ENCODE peak calls at places on chromosome 1, in four cellular contexts. One of them, this sample, is unnamed.

GRCh38 chr1:235864965-235865525 is 1.7 kb downstream of the LYST start:
- DNase-seq in CD4-positive, CD25-positive, alpha-beta regulatory T cell: no peak
- DNase-seq in fibroblast of lung: no peak
- DNase-seq in PC-3: no peak
- DNase-seq in this sample: no peak

GRCh38 chr1:15124362-15125100 is 29.0 kb upstream of the TMEM51 start:
- DNase-seq in CD4-positive, CD25-positive, alpha-beta regulatory T cell: no peak
- DNase-seq in fibroblast of lung: no peak
- DNase-seq in PC-3: no peak
- DNase-seq in this sample: no peak

GRCh38 chr1:59064592-59064991 is 232.3 kb upstream of the FGGY start:
- DNase-seq in PC-3: no peak
- DNase-seq in fibroblast of lung: no peak
- DNase-seq in CD4-positive, CD25-positive, alpha-beta regulatory T cell: no peak
- DNase-seq in this sample: no peak

GRCh38 chr1:30715216-30715615 is 8.2 kb downstream of the MATN1 start:
- DNase-seq in fibroblast of lung: no peak
- DNase-seq in PC-3: peak; percentile 44
- DNase-seq in CD4-positive, CD25-positive, alpha-beta regulatory T cell: no peak
- DNase-seq in this sample: no peak

GRCh38 chr1:228393268-228393699 is 13.4 kb downstream of the TRIM11 start:
- DNase-seq in PC-3: peak; percentile 50
- DNase-seq in CD4-positive, CD25-positive, alpha-beta regulatory T cell: no peak
- DNase-seq in fibroblast of lung: peak; percentile 77
- DNase-seq in this sample: no peak

GRCh38 chr1:107867422-107867821 is 97.6 kb downstream of the VAV3 start:
- DNase-seq in fibroblast of lung: no peak
- DNase-seq in PC-3: no peak
- DNase-seq in CD4-positive, CD25-positive, alpha-beta regulatory T cell: no peak
- DNase-seq in this sample: no peak

GRCh38 chr1:198096390-198096789 is 60.4 kb upstream of the NEK7 start:
- DNase-seq in fibroblast of lung: no peak
- DNase-seq in CD4-positive, CD25-positive, alpha-beta regulatory T cell: no peak
- DNase-seq in PC-3: no peak
- DNase-seq in this sample: no peak

GRCh38 chr1:166839600-166840308 is 479 bp downstream of the POGK start:
- DNase-seq in PC-3: peak; percentile 61
- DNase-seq in fibroblast of lung: peak; percentile 18
- DNase-seq in CD4-positive, CD25-positive, alpha-beta regulatory T cell: peak; percentile 59
- DNase-seq in this sample: peak; percentile 12

GRCh38 chr1:51926171-51926812 is 47.8 kb upstream of the NRDC start:
- DNase-seq in PC-3: peak; percentile 62
- DNase-seq in CD4-positive, CD25-positive, alpha-beta regulatory T cell: no peak
- DNase-seq in fibroblast of lung: peak; percentile 44
- DNase-seq in this sample: no peak

GRCh38 chr1:21337459-21337930 is 47.2 kb upstream of the ECE1 start:
- DNase-seq in fibroblast of lung: no peak
- DNase-seq in CD4-positive, CD25-positive, alpha-beta regulatory T cell: no peak
- DNase-seq in PC-3: no peak
- DNase-seq in this sample: no peak

GRCh38 chr1:74673351-74674111 is at the start of gene ERICH3:
- DNase-seq in CD4-positive, CD25-positive, alpha-beta regulatory T cell: no peak
- DNase-seq in fibroblast of lung: peak; percentile 2
- DNase-seq in PC-3: no peak
- DNase-seq in this sample: no peak

GRCh38 chr1:109266965-109267364 is 16.0 kb downstream of the PSRC1 start:
- DNase-seq in fibroblast of lung: peak; percentile 29
- DNase-seq in PC-3: peak; percentile 85
- DNase-seq in CD4-positive, CD25-positive, alpha-beta regulatory T cell: no peak
- DNase-seq in this sample: peak; percentile 77

GRCh38 chr1:226530591-226530990 is 18.0 kb upstream of the STUM start:
- DNase-seq in fibroblast of lung: no peak
- DNase-seq in PC-3: no peak
- DNase-seq in CD4-positive, CD25-positive, alpha-beta regulatory T cell: no peak
- DNase-seq in this sample: no peak

GRCh38 chr1:180851995-180852887 is 60.5 kb upstream of the KIAA1614 start:
- DNase-seq in PC-3: no peak
- DNase-seq in fibroblast of lung: no peak
- DNase-seq in CD4-positive, CD25-positive, alpha-beta regulatory T cell: no peak
- DNase-seq in this sample: no peak

GRCh38 chr1:89550995-89551394 is 26.4 kb downstream of the LRRC8B start:
- DNase-seq in CD4-positive, CD25-positive, alpha-beta regulatory T cell: no peak
- DNase-seq in fibroblast of lung: no peak
- DNase-seq in PC-3: no peak
- DNase-seq in this sample: no peak

GRCh38 chr1:96764469-96764868 is 42.9 kb downstream of the PTBP2 start:
- DNase-seq in fibroblast of lung: peak; percentile 7
- DNase-seq in PC-3: no peak
- DNase-seq in CD4-positive, CD25-positive, alpha-beta regulatory T cell: no peak
- DNase-seq in this sample: no peak

GRCh38 chr1:117436528-117436927 is 69.3 kb downstream of the MAN1A2 start:
- DNase-seq in PC-3: no peak
- DNase-seq in CD4-positive, CD25-positive, alpha-beta regulatory T cell: no peak
- DNase-seq in fibroblast of lung: no peak
- DNase-seq in this sample: no peak

GRCh38 chr1:26579662-26580061 is 50.1 kb downstream of the RPS6KA1 start:
- DNase-seq in PC-3: no peak
- DNase-seq in CD4-positive, CD25-positive, alpha-beta regulatory T cell: no peak
- DNase-seq in fibroblast of lung: no peak
- DNase-seq in this sample: no peak

GRCh38 chr1:235304549-235305451 is 23.2 kb downstream of the ARID4B start:
- DNase-seq in CD4-positive, CD25-positive, alpha-beta regulatory T cell: peak; percentile 31
- DNase-seq in PC-3: no peak
- DNase-seq in fibroblast of lung: no peak
- DNase-seq in this sample: no peak

GRCh38 chr1:196366817-196367495 is 241.3 kb downstream of the KCNT2 start:
- DNase-seq in CD4-positive, CD25-positive, alpha-beta regulatory T cell: no peak
- DNase-seq in PC-3: no peak
- DNase-seq in fibroblast of lung: no peak
- DNase-seq in this sample: no peak

GRCh38 chr1:97095764-97096163 is 374.2 kb downstream of the PTBP2 start:
- DNase-seq in fibroblast of lung: no peak
- DNase-seq in PC-3: no peak
- DNase-seq in CD4-positive, CD25-positive, alpha-beta regulatory T cell: no peak
- DNase-seq in this sample: no peak

GRCh38 chr1:107187399-107187798 is 46.6 kb downstream of the NTNG1 start:
- DNase-seq in PC-3: no peak
- DNase-seq in fibroblast of lung: no peak
- DNase-seq in CD4-positive, CD25-positive, alpha-beta regulatory T cell: no peak
- DNase-seq in this sample: no peak

GRCh38 chr1:164456272-164456671 is 102.7 kb upstream of the PBX1 start:
- DNase-seq in PC-3: no peak
- DNase-seq in CD4-positive, CD25-positive, alpha-beta regulatory T cell: no peak
- DNase-seq in fibroblast of lung: no peak
- DNase-seq in this sample: no peak

GRCh38 chr1:160365325-160365724 is 1.5 kb upstream of the NHLH1 start:
- DNase-seq in CD4-positive, CD25-positive, alpha-beta regulatory T cell: no peak
- DNase-seq in fibroblast of lung: no peak
- DNase-seq in PC-3: no peak
- DNase-seq in this sample: no peak

GRCh38 chr1:160367934-160368923 is 1.4 kb downstream of the NHLH1 start:
- DNase-seq in CD4-positive, CD25-positive, alpha-beta regulatory T cell: no peak
- DNase-seq in PC-3: no peak
- DNase-seq in fibroblast of lung: no peak
- DNase-seq in this sample: no peak

GRCh38 chr1:160367516-160367900 is 637 bp downstream of the NHLH1 start:
- DNase-seq in CD4-positive, CD25-positive, alpha-beta regulatory T cell: no peak
- DNase-seq in PC-3: no peak
- DNase-seq in fibroblast of lung: no peak
- DNase-seq in this sample: no peak

GRCh38 chr1:160369087-160369486 is 2.2 kb downstream of the NHLH1 start:
- DNase-seq in fibroblast of lung: no peak
- DNase-seq in PC-3: no peak
- DNase-seq in CD4-positive, CD25-positive, alpha-beta regulatory T cell: no peak
- DNase-seq in this sample: no peak

DNA sequence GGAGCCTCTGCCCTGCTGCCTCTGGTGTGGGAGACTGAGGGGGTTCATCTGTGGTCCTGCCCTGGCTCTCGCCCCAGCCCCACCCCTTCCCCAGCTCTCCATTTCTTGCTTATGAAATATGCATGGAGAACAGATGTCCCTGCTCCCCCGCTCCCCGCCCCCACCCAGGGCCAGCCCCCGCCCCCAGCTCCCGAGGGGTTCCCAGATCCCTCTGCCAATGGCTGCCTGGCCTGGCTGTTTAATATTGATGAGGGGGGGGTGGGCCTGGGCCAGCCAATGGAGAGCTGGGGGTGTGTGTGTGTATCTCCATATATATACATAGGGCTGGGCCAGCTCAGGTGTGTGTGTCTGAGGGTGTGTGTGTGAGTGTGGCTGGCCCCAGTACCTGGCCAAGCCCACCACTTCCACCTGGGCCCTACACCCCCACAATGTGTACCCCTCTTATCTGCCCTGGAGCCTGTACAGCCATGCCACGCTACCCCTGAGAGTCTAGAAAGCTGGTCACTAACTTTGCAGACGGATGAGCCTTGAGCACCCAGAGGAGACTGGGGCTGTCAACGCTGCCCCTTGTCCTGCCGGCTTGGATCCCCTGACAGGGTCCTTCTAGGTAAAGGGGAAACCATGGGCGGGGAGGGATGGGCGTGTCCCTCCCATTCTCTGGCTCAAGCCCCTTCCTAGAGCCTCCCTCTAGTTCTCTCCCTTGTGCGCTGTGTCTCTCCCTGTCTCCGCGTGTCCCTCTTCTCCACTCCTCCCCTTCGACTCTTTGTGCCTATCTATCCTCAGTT is at the start of gene NHLH1:
- DNase-seq in PC-3: no peak
- DNase-seq in CD4-positive, CD25-positive, alpha-beta regulatory T cell: no peak
- DNase-seq in fibroblast of lung: no peak
- DNase-seq in this sample: no peak
- H3K27me3 ChIP-seq in PC-3: no peaks in the 10 kb centered on the region
- H3K27me3 ChIP-seq in CD4-positive, CD25-positive, alpha-beta regulatory T cell: no peaks in the 10 kb centered on the region
- H3K27me3 ChIP-seq in fibroblast of lung: no peaks in the 10 kb centered on the region
- H3K27me3 ChIP-seq in this sample: peaks cover 5% of the 10 kb centered on the region

GRCh38 chr1:6165441-6165985 is 14.6 kb downstream of the CHD5 start:
- DNase-seq in PC-3: no peak
- DNase-seq in CD4-positive, CD25-positive, alpha-beta regulatory T cell: no peak
- DNase-seq in fibroblast of lung: no peak
- DNase-seq in this sample: no peak

GRCh38 chr1:6166655-6167390 is 13.3 kb downstream of the CHD5 start:
- DNase-seq in fibroblast of lung: no peak
- DNase-seq in PC-3: no peak
- DNase-seq in CD4-positive, CD25-positive, alpha-beta regulatory T cell: no peak
- DNase-seq in this sample: no peak

GRCh38 chr1:6168947-6169586 is 11.1 kb downstream of the CHD5 start:
- DNase-seq in fibroblast of lung: no peak
- DNase-seq in PC-3: no peak
- DNase-seq in CD4-positive, CD25-positive, alpha-beta regulatory T cell: no peak
- DNase-seq in this sample: no peak

GRCh38 chr1:6166221-6166620 is 13.9 kb downstream of the CHD5 start:
- DNase-seq in CD4-positive, CD25-positive, alpha-beta regulatory T cell: no peak
- DNase-seq in fibroblast of lung: no peak
- DNase-seq in PC-3: no peak
- DNase-seq in this sample: no peak

DNA sequence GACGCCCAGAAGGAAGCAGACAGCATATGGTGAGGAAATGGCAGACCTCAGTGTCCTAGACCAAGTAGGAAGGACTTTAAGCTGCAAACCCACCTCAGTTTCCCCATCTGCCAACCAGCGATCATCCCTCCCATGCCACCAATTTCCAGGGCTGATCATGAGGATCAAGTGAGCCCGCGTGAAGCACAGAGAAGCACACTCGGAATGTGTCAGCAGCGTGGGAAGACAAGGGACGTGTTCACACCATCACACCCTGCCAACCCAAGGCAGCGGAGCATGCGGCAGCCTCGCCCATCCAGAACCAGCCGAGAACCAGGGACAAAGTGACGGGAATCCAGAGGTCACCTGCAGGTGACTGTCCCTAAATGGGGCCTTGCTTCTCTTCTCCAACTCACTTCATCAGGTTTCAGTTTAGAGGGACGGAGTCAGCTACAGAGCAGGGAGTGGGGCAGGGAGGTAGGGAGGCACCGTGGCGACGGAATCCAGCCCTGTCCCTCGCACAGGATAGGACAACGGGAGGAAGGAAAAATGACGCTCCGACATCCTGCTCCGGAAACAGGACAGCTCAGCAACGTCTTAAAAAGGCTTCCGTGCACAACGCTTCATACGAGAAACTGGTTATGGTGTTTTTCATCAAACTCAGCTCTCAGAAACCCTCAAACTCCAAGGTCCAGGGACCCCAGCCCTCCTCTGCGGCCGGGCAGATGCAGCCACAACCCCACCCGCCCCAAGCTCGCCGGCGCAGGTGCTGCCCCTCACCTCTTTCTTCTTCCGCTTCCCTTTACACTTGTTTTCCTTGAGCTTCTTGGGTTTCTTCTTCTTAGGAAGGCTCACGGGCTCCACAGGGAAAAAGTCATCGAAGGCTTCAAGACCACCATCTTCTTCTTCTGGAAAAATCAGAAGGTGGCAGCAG is 12.5 kb downstream of the CHD5 start:
- DNase-seq in fibroblast of lung: no peak
- DNase-seq in PC-3: no peak
- DNase-seq in CD4-positive, CD25-positive, alpha-beta regulatory T cell: no peak
- DNase-seq in this sample: no peak
- H3K27me3 ChIP-seq in fibroblast of lung: no peaks in the 10 kb centered on the region
- H3K27me3 ChIP-seq in PC-3: no peaks in the 10 kb centered on the region
- H3K27me3 ChIP-seq in CD4-positive, CD25-positive, alpha-beta regulatory T cell: no peaks in the 10 kb centered on the region
- H3K27me3 ChIP-seq in this sample: peaks cover 35% of the 10 kb centered on the region

DNA sequence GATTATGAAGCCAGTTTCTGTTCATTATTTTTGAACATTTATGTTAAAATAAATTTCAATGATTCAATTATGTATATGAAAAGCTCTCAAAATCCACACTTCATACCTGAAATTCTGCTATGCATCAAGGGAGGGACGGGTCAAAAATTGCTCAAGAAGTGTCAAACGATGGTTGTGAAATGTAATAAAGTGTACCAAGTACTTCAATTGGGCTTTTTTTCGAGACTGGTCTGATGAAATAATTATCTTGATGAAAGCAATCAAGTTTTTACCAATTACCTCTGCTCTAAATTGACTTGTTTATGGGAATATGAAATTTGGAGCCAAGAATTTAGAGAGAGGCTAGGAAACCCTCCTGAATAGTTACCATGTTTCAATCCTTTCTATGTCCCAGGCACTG is 7.9 kb downstream of the OSCP1 start:
- DNase-seq in CD4-positive, CD25-positive, alpha-beta regulatory T cell: no peak
- DNase-seq in PC-3: no peak
- DNase-seq in fibroblast of lung: no peak
- DNase-seq in this sample: no peak
- H3K27me3 ChIP-seq in CD4-positive, CD25-positive, alpha-beta regulatory T cell: no peaks in the 10 kb centered on the region
- H3K27me3 ChIP-seq in PC-3: no peaks in the 10 kb centered on the region
- H3K27me3 ChIP-seq in fibroblast of lung: no peaks in the 10 kb centered on the region
- H3K27me3 ChIP-seq in this sample: no peaks in the 10 kb centered on the region

DNA sequence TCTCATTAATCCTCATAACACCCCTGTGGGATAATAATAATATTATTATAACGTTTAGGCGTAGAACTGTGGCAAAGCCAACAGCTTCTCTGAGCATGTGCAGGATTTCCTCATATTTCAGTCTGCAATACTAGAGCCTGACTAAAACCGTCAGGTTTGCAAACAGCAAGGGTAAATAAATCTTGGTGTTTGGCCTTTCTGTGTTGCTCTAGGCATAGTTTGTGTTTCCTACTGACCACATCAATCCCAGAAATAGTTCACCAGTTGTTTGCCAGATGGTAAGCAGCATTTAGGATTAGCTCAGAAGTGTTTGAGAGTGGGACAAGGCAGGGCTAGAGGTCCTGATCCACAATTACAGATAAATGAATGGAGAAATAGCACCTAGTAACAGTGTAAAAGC is 2.8 kb upstream of the KCNA3 start:
- DNase-seq in PC-3: no peak
- DNase-seq in CD4-positive, CD25-positive, alpha-beta regulatory T cell: no peak
- DNase-seq in fibroblast of lung: peak; percentile 71
- DNase-seq in this sample: no peak
- H3K27me3 ChIP-seq in PC-3: peaks cover 18% of the 10 kb centered on the region
- H3K27me3 ChIP-seq in CD4-positive, CD25-positive, alpha-beta regulatory T cell: no peaks in the 10 kb centered on the region
- H3K27me3 ChIP-seq in fibroblast of lung: no peaks in the 10 kb centered on the region
- H3K27me3 ChIP-seq in this sample: peaks cover 56% of the 10 kb centered on the region